ENCODE peak calls at places on chromosomes 6 and 20, in nine cellular contexts. K, C, Z, F, X, N, O, H and P are unnamed samples.
A peak's percentile ranks its signal among the peaks of the same experiment; 100 is the strongest.

GRCh38 chr20:47960769-47961525 is 175.7 kb upstream of the SULF2 start:
- DNase-seq in K (no peak), C (no peak), Z (no peak), F (no peak), X (no peak), N (no peak), O (no peak), H (no peak), P (no peak)

GRCh38 chr20:60857708-60858107 is 394.4 kb upstream of the CDH4 start:
- DNase-seq in K (no peak), C (no peak), Z (no peak), F (no peak), X (peak; percentile 1), N (no peak), O (no peak), H (no peak), P (no peak)

GRCh38 chr20:46130534-46130933 is 12.4 kb downstream of the CD40 start:
- DNase-seq in K (no peak), C (no peak), Z (no peak), F (no peak), X (no peak), N (no peak), O (no peak), H (no peak), P (no peak)

GRCh38 chr6:149210376-149210775 is 107.1 kb upstream of the TAB2 start:
- DNase-seq in K (no peak), C (no peak), Z (peak; percentile 73), F (peak; percentile 32), X (peak; percentile 82), N (no peak), O (no peak), H (no peak), P (no peak)

GRCh38 chr6:71333700-71334099 is 45.1 kb downstream of the OGFRL1 start:
- DNase-seq in K (no peak), C (no peak), Z (peak; percentile 76), F (no peak), X (peak; percentile 83), N (no peak), O (no peak), H (no peak), P (no peak)

GRCh38 chr20:12875510-12875909 is 133.3 kb upstream of the SPTLC3 start:
- DNase-seq in K (no peak), C (no peak), Z (no peak), F (no peak), X (peak; percentile 80), N (no peak), O (no peak), H (no peak), P (no peak)

GRCh38 chr6:51467231-51467952 is 620.0 kb downstream of the PKHD1 start:
- DNase-seq in K (no peak), C (no peak), Z (no peak), F (no peak), X (no peak), N (no peak), O (no peak), H (no peak), P (no peak)

GRCh38 chr6:113596907-113597583 is 260.1 kb upstream of the MARCKS start:
- DNase-seq in K (peak; percentile 15), C (no peak), Z (peak; percentile 74), F (no peak), X (peak; percentile 88), N (no peak), O (no peak), H (no peak), P (no peak)

GRCh38 chr6:143538374-143538773 is 26.9 kb upstream of the FUCA2 start:
- DNase-seq in K (no peak), C (no peak), Z (no peak), F (no peak), X (no peak), N (no peak), O (no peak), H (no peak), P (no peak)

GRCh38 chr6:10429638-10430427 is 15.0 kb upstream of the TFAP2A start:
- DNase-seq in K (no peak), C (no peak), Z (peak; percentile 42), F (no peak), X (peak; percentile 64), N (no peak), O (no peak), H (no peak), P (no peak)

GRCh38 chr6:158538741-158539140 is 21.1 kb upstream of the TMEM181 start:
- DNase-seq in K (no peak), C (no peak), Z (no peak), F (no peak), X (no peak), N (no peak), O (no peak), H (no peak), P (no peak)

GRCh38 chr6:3328145-3328544 is 69.4 kb downstream of the PSMG4 start:
- DNase-seq in K (no peak), C (no peak), Z (peak; percentile 90), F (no peak), X (peak; percentile 38), N (no peak), O (no peak), H (no peak), P (no peak)

GRCh38 chr20:3181270-3181669 is 7.9 kb upstream of the LZTS3 start:
- DNase-seq in K (no peak), C (no peak), Z (no peak), F (no peak), X (no peak), N (no peak), O (no peak), H (no peak), P (no peak)

GRCh38 chr6:106257195-106257594 is 68.4 kb downstream of the ATG5 start:
- DNase-seq in K (no peak), C (no peak), Z (peak; percentile 52), F (no peak), X (peak; percentile 51), N (no peak), O (no peak), H (no peak), P (no peak)

GRCh38 chr6:142893088-142893487 is 51.9 kb downstream of the HIVEP2 start:
- DNase-seq in K (no peak), C (no peak), Z (no peak), F (no peak), X (peak; percentile 55), N (no peak), O (no peak), H (no peak), P (no peak)

GRCh38 chr20:32465092-32465900 is 107.2 kb downstream of the ASXL1 start:
- DNase-seq in K (peak; percentile 51), C (peak; percentile 74), Z (peak; percentile 88), F (no peak), X (peak; percentile 94), N (no peak), O (no peak), H (no peak), P (no peak)
- TF ChIP-seq CTCF in K (no peak), C (no peak), Z (no peak), F (no peak), X (no peak), N (no peak), O (no peak), H (no peak), P (no peak)

GRCh38 chr20:50136822-50137599 is 16.5 kb downstream of the PEDS1 start:
- DNase-seq in K (no peak), C (no peak), Z (no peak), F (peak; percentile 35), X (peak; percentile 47), N (no peak), O (no peak), H (no peak), P (no peak)

GRCh38 chr20:50130346-50130703 is 17.4 kb upstream of the UBE2V1 start:
- DNase-seq in K (no peak), C (no peak), Z (no peak), F (no peak), X (no peak), N (no peak), O (no peak), H (no peak), P (no peak)

GRCh38 chr20:50130995-50131394 is 18.0 kb upstream of the UBE2V1 start:
- DNase-seq in K (no peak), C (no peak), Z (no peak), F (no peak), X (peak; percentile 42), N (peak; percentile 90), O (no peak), H (no peak), P (no peak)

GRCh38 chr20:50133041-50133440 is 20.1 kb upstream of the UBE2V1 start:
- DNase-seq in K (no peak), C (no peak), Z (no peak), F (no peak), X (no peak), N (no peak), O (no peak), H (no peak), P (no peak)

GRCh38 chr20:50133474-50134217 is 19.9 kb downstream of the PEDS1 start:
- DNase-seq in K (no peak), C (no peak), Z (no peak), F (no peak), X (no peak), N (no peak), O (no peak), H (no peak), P (no peak)
- TF ChIP-seq CTCF in K (no peak), C (no peak), Z (peak; percentile 51), F (peak; percentile 19), X (peak; percentile 32), N (peak; percentile 7), O (no peak), H (no peak), P (no peak)

GRCh38 chr6:139175389-139175788 is 40.5 kb downstream of the HECA start:
- DNase-seq in K (no peak), C (no peak), Z (no peak), F (no peak), X (no peak), N (no peak), O (no peak), H (no peak), P (no peak)
- TF ChIP-seq CTCF in K (no peak), C (no peak), Z (no peak), F (no peak), X (no peak), N (no peak), O (no peak), H (no peak), P (no peak)

GRCh38 chr6:7201732-7202541 is 94.2 kb downstream of the RREB1 start:
- DNase-seq in K (no peak), C (peak; percentile 73), Z (no peak), F (peak; percentile 36), X (no peak), N (peak; percentile 82), O (peak; percentile 65), H (no peak), P (peak; percentile 87)

GRCh38 chr6:7200598-7201443 is 93.1 kb downstream of the RREB1 start:
- DNase-seq in K (no peak), C (peak; percentile 87), Z (no peak), F (no peak), X (no peak), N (no peak), O (no peak), H (no peak), P (no peak)

GRCh38 chr6:7198833-7199800 is 91.4 kb downstream of the RREB1 start:
- DNase-seq in K (no peak), C (no peak), Z (no peak), F (no peak), X (no peak), N (no peak), O (no peak), H (no peak), P (no peak)

GRCh38 chr6:7203939-7204338 is 96.2 kb downstream of the RREB1 start:
- DNase-seq in K (no peak), C (no peak), Z (no peak), F (no peak), X (no peak), N (no peak), O (no peak), H (no peak), P (no peak)

GRCh38 chr6:7201444-7201731 is 93.6 kb downstream of the RREB1 start:
- DNase-seq in K (no peak), C (no peak), Z (no peak), F (no peak), X (no peak), N (no peak), O (no peak), H (no peak), P (no peak)
- TF ChIP-seq CTCF in K (no peak), C (no peak), Z (no peak), F (no peak), X (no peak), N (no peak), O (no peak), H (no peak), P (no peak)